ENCODE peak calls at places on chromosomes 12 and 14, in five cellular contexts. X, P, S, H and Q are unnamed samples.

GRCh38 chr14:100709252-100709955 is 17.3 kb upstream of the DLK1 start:
- DNase-seq in X (no peak), P (no peak), S (peak), H (peak), Q (no peak)

GRCh38 chr12:121917950-121918678 is at the start of gene CFAP251:
- DNase-seq in X (no peak), P (peak), S (peak), H (peak), Q (peak)

GRCh38 chr12:51687142-51687935 is 96.3 kb downstream of the SCN8A start:
- DNase-seq in X (peak), P (no peak), S (no peak), H (no peak), Q (no peak)

GRCh38 chr14:61525293-61526011 is 169.9 kb upstream of the HIF1A start:
- DNase-seq in X (peak), P (no peak), S (no peak), H (peak), Q (peak)

GRCh38 chr14:102201369-102201748 is 61.7 kb downstream of the WDR20 start:
- DNase-seq in X (no peak), P (no peak), S (no peak), H (no peak), Q (no peak)

GRCh38 chr12:50740307-50740706 is 23.6 kb upstream of the ATF1 start:
- DNase-seq in X (peak), P (no peak), S (no peak), H (no peak), Q (no peak)

GRCh38 chr14:93977790-93978581 is 1.6 kb upstream of the ASB2 start:
- DNase-seq in X (no peak), P (peak), S (no peak), H (no peak), Q (no peak)

GRCh38 chr12:12461923-12462315 is 100.7 kb downstream of the DUSP16 start:
- DNase-seq in X (no peak), P (no peak), S (no peak), H (no peak), Q (no peak)

GRCh38 chr14:37223947-37224474 is 26.3 kb downstream of the MIPOL1 start:
- DNase-seq in X (no peak), P (no peak), S (no peak), H (no peak), Q (no peak)

GRCh38 chr12:104816845-104817503 is 141.1 kb downstream of the SLC41A2 start:
- DNase-seq in X (no peak), P (no peak), S (no peak), H (no peak), Q (no peak)

GRCh38 chr12:132489078-132489601 is 811 bp upstream of the FBRSL1 start:
- DNase-seq in X (no peak), P (peak), S (peak), H (peak), Q (peak)

GRCh38 chr12:40770781-40771180 is 78.5 kb downstream of the CNTN1 start:
- DNase-seq in X (no peak), P (no peak), S (no peak), H (no peak), Q (no peak)

GRCh38 chr12:26871985-26872384 is 39.0 kb upstream of the ITPR2 start:
- DNase-seq in X (no peak), P (no peak), S (no peak), H (no peak), Q (no peak)

GRCh38 chr12:125688223-125688622 is 623.0 kb downstream of the AACS start:
- DNase-seq in X (no peak), P (no peak), S (no peak), H (no peak), Q (no peak)

GRCh38 chr14:76874734-76875133 is 48.5 kb downstream of the LRRC74A start:
- DNase-seq in X (no peak), P (no peak), S (no peak), H (no peak), Q (no peak)

GRCh38 chr12:26244503-26244902 is 49.1 kb downstream of the SSPN start:
- DNase-seq in X (no peak), P (no peak), S (no peak), H (no peak), Q (no peak)

GRCh38 chr14:68822132-68822651 is 29.3 kb upstream of the ZFP36L1 start:
- DNase-seq in X (no peak), P (no peak), S (no peak), H (no peak), Q (no peak)